ENCODE peak calls at places on chromosomes 6 and 20, in four cellular contexts. I, U, G and T are unnamed samples.

GRCh38 chr6:150568560-150568959 is 31.1 kb upstream of the PLEKHG1 start:
- DNase-seq in I (no peak), U (no peak), G (no peak), T (peak; percentile 29)

GRCh38 chr20:3622411-3622810 is 40.8 kb downstream of the GFRA4 start:
- DNase-seq in I (no peak), U (no peak), G (no peak), T (peak; percentile 51)

GRCh38 chr6:111721677-111722219 is 116.1 kb upstream of the TRAF3IP2 start:
- DNase-seq in I (no peak), U (peak; percentile 66), G (peak; percentile 20), T (peak; percentile 24)

GRCh38 chr6:85576479-85576878 is 17.2 kb downstream of the SNX14 start:
- DNase-seq in I (no peak), U (no peak), G (no peak), T (no peak)

GRCh38 chr20:25280574-25281535 is 33.0 kb downstream of the PYGB start:
- DNase-seq in I (no peak), U (no peak), G (no peak), T (no peak)

GRCh38 chr6:31720196-31720770 is 1.3 kb downstream of the LY6G6C start:
- DNase-seq in I (no peak), U (no peak), G (no peak), T (no peak)

GRCh38 chr6:11815231-11815630 is 36.6 kb upstream of the ADTRP start:
- DNase-seq in I (no peak), U (no peak), G (peak; percentile 65), T (no peak)

GRCh38 chr6:31308050-31308844 is 36.4 kb upstream of the HLA-C start:
- DNase-seq in I (peak; percentile 66), U (peak; percentile 78), G (peak; percentile 10), T (no peak)

GRCh38 chr6:75481936-75482593 is 11.5 kb downstream of the FILIP1 start:
- DNase-seq in I (no peak), U (no peak), G (no peak), T (no peak)

GRCh38 chr6:6646384-6646783 is 57.9 kb downstream of the LY86 start:
- DNase-seq in I (no peak), U (no peak), G (no peak), T (no peak)

GRCh38 chr6:6648659-6649343 is 60.3 kb downstream of the LY86 start:
- DNase-seq in I (no peak), U (no peak), G (no peak), T (no peak)

GRCh38 chr6:6649824-6650349 is 61.4 kb downstream of the LY86 start:
- DNase-seq in I (no peak), U (no peak), G (no peak), T (no peak)

GRCh38 chr6:6645266-6645917 is 56.9 kb downstream of the LY86 start:
- DNase-seq in I (no peak), U (no peak), G (no peak), T (no peak)

DNA sequence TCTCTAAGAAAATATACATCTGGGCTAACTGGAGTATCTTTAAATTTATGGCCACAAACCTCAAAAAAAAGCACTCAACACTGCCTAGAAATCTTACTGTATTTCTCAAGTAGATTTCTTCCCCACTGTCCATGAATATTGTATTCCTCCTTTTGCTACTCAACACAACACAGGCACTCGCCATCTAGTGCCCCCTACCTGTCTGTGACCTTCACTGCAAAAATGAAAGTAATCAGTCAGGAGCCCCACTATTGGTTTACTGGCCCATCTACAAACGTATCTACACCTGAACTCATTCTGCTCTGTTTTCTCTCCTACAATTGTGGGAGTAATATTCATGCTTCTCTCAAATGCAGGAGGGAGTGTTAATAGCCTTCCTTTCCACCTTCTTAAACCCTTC is 58.3 kb downstream of the LY86 start:
- DNase-seq in I (no peak), U (peak; percentile 39), G (no peak), T (no peak)
- TF ChIP-seq RNF2 in I (no peak), U (no peak), G (no peak), T (no peak)

DNA sequence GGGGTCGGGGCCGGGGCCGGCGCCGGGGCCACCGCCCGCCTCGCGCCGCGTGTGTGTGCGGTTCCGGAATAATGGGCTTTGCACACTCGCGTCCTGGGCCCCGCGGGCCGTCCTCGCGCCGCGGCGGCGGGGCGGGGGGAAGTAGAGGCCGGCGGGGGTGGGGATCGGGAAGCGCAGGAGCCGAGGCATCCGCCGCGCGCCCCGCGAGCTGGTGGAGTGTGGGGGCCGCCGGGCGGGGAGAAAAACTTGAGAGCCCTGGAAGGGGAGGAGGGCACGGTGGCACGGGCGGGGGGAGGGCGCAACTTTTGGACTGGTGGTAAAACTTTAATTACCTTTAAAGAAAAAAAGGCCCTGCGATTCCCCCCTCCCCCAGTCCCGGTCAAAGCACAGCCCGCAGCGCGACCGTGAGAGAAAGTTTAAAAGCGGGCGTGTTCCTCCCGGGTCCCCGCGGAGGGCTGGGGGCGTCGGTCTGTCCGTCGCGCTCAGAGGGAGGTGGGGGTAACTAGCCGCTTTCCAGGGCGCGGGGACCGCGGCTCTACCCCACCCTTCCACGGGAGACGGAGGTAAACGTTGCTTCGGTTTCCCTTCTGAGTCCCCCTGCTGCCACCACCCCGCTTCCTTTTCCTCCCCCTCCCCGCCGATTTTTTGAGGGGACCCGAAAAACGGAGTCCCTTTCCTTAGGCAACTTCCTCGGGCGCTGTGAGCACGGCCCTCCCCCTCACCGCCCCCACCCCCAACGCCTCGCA is 1.9 kb downstream of the L3MBTL3 start:
- DNase-seq in I (no peak), U (peak; percentile 46), G (peak; percentile 7), T (no peak)
- TF ChIP-seq RNF2 in I (no peak), U (no peak), G (no peak), T (no peak)

GRCh38 chr20:10855031-10855430 is 181.2 kb upstream of the JAG1 start:
- DNase-seq in I (no peak), U (no peak), G (no peak), T (no peak)

GRCh38 chr20:10856237-10856636 is 182.4 kb upstream of the JAG1 start:
- DNase-seq in I (no peak), U (no peak), G (peak; percentile 89), T (peak; percentile 51)

GRCh38 chr20:10848810-10849370 is 175.1 kb upstream of the JAG1 start:
- DNase-seq in I (peak; percentile 9), U (no peak), G (peak; percentile 92), T (peak; percentile 93)

GRCh38 chr20:10855778-10856177 is 182.0 kb upstream of the JAG1 start:
- DNase-seq in I (no peak), U (no peak), G (no peak), T (no peak)

DNA sequence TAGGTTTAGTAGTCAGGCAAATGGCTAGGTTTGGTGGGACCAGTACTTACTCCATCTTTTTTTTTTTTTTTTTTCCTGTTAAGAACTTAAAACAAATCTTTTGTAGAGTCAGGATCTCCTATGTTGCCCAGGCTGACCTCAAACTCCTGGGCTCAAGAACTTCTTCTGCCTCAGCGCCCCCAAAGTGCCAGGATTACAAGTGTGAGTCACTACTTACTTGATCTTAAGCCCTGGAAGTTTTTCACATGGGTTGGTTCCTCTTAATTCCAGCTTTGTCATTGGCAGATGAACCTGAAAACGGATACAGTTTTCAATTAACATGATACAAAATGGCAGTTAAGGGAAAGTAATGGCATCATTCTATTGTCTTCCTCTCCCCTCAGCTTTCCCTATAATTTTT is 179.4 kb upstream of the JAG1 start:
- DNase-seq in I (no peak), U (no peak), G (no peak), T (no peak)
- TF ChIP-seq RNF2 in I (no peak), U (no peak), G (no peak), T (no peak)

GRCh38 chr20:39299783-39300182 is 337.6 kb downstream of the DHX35 start:
- DNase-seq in I (no peak), U (no peak), G (no peak), T (no peak)
- TF ChIP-seq RNF2 in I (no peak), U (no peak), G (no peak), T (no peak)

GRCh38 chr6:3643921-3644320 is 107.6 kb downstream of the PXDC1 start:
- DNase-seq in I (no peak), U (no peak), G (no peak), T (no peak)
- TF ChIP-seq RNF2 in I (no peak), U (no peak), G (no peak), T (no peak)

DNA sequence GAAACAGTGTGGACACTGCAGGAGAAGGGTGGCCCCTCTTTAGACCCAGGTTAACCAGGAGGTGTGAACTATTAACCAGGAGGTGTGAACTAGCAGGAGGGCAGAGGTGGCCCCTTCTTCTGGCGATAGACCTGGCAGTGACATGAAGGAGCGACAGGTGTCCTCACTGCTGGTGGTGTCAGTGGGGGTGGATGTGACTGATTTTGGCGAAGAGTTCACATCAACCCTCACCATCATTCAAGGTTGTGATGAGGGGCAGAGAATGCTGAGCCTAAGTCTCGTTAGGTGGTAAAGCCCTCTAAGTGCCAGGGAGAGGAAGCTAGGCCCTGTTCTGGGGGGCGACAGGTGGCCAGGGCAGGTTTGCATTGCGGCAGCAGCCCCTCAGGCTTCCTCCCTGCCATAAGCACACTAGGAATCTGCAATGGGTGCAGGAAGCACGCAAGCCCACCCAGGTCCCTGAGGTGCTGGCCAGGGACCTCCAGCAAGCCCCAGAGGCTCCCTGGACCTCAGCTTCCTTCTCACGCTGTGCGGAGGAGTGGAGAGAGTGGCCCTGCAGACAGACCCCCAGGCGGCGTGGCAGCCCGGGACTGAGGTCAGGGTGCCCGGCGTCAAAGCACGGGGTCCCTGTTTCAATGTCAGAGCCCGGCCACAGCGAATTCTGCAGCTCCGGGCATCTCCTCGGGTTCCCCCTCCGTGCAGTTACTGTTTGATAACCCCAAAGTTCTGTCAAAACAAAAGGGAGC is 13.7 kb downstream of the NPEPL1 start:
- DNase-seq in I (no peak), U (no peak), G (no peak), T (no peak)
- TF ChIP-seq RNF2 in I (no peak), U (no peak), G (no peak), T (no peak)

GRCh38 chr20:36491901-36492617 is 49.3 kb upstream of the MYL9 start:
- DNase-seq in I (no peak), U (no peak), G (no peak), T (no peak)
- TF ChIP-seq RNF2 in I (no peak), U (no peak), G (no peak), T (no peak)

GRCh38 chr6:114997813-114998292 is 655.0 kb upstream of the HS3ST5 start:
- DNase-seq in I (no peak), U (no peak), G (peak; percentile 14), T (peak; percentile 1)

GRCh38 chr6:115004204-115004603 is 661.4 kb upstream of the HS3ST5 start:
- DNase-seq in I (no peak), U (no peak), G (no peak), T (no peak)

GRCh38 chr6:114998492-114998891 is 655.7 kb upstream of the HS3ST5 start:
- DNase-seq in I (no peak), U (no peak), G (no peak), T (no peak)

GRCh38 chr6:115001726-115002436 is 659.1 kb upstream of the HS3ST5 start:
- DNase-seq in I (no peak), U (no peak), G (peak; percentile 11), T (peak; percentile 5)

DNA sequence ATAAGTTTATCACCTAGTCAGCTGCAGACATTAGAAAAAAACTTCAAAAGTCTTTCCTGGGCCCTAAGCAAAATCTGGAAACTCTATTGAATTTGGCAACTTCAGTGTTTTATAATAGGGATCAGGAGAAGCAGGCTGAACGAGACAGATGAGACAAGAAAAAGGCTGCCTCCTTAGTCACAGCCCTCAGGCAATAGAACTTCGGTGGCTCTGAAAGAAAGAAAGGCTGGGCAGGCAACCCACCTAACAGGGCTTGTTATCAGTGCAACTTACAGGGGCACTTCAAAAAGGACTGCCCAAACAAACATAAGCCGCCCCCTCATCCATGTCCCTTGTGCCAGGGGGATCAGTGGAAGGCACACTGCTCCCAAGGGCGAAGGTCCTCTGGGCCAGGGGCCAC is 657.9 kb upstream of the HS3ST5 start:
- DNase-seq in I (no peak), U (no peak), G (no peak), T (no peak)
- TF ChIP-seq RNF2 in I (no peak), U (no peak), G (no peak), T (no peak)